ENCODE peak calls at places on chromosomes 2 and 18, in seven cellular contexts. One of them, this sample, is unnamed.

GRCh38 chr2:61911510-61911909 is 6.0 kb downstream of the COMMD1 start:
- DNase-seq in fibroblast of mammary gland: peak; percentile 6
- DNase-seq in hepatocyte: no peak
- DNase-seq in K562: no peak
- DNase-seq in GM23338: peak; percentile 51
- DNase-seq in A549: peak; percentile 52
- DNase-seq in IMR-90: peak; percentile 4
- DNase-seq in this sample: no peak

GRCh38 chr18:74126684-74127482 is 20.8 kb downstream of the FBXO15 start:
- DNase-seq in fibroblast of mammary gland: no peak
- DNase-seq in hepatocyte: no peak
- DNase-seq in K562: no peak
- DNase-seq in GM23338: no peak
- DNase-seq in A549: no peak
- DNase-seq in IMR-90: no peak
- DNase-seq in this sample: no peak

GRCh38 chr2:223820549-223820948 is 16.8 kb downstream of the AP1S3 start:
- DNase-seq in fibroblast of mammary gland: no peak
- DNase-seq in hepatocyte: no peak
- DNase-seq in K562: no peak
- DNase-seq in GM23338: no peak
- DNase-seq in A549: no peak
- DNase-seq in IMR-90: no peak
- DNase-seq in this sample: no peak

GRCh38 chr2:68905116-68905515 is 33.9 kb upstream of the BMP10 start:
- DNase-seq in fibroblast of mammary gland: no peak
- DNase-seq in hepatocyte: no peak
- DNase-seq in K562: no peak
- DNase-seq in GM23338: no peak
- DNase-seq in A549: no peak
- DNase-seq in IMR-90: peak; percentile 67
- DNase-seq in this sample: no peak

GRCh38 chr2:42908538-42909200 is 116.3 kb upstream of the HAAO start:
- DNase-seq in fibroblast of mammary gland: no peak
- DNase-seq in hepatocyte: no peak
- DNase-seq in K562: no peak
- DNase-seq in GM23338: no peak
- DNase-seq in A549: no peak
- DNase-seq in IMR-90: peak; percentile 27
- DNase-seq in this sample: no peak

GRCh38 chr2:16281451-16282330 is 341.3 kb downstream of the MYCN start:
- DNase-seq in fibroblast of mammary gland: no peak
- DNase-seq in hepatocyte: peak; percentile 78
- DNase-seq in K562: peak; percentile 27
- DNase-seq in GM23338: peak; percentile 86
- DNase-seq in A549: peak; percentile 51
- DNase-seq in IMR-90: no peak
- DNase-seq in this sample: no peak

GRCh38 chr18:48428494-48429177 is 19.5 kb upstream of the ZBTB7C start:
- DNase-seq in fibroblast of mammary gland: peak; percentile 32
- DNase-seq in hepatocyte: no peak
- DNase-seq in K562: no peak
- DNase-seq in GM23338: peak; percentile 42
- DNase-seq in A549: no peak
- DNase-seq in IMR-90: no peak
- DNase-seq in this sample: no peak

GRCh38 chr2:238139141-238139840 is 823 bp downstream of the KLHL30 start:
- DNase-seq in fibroblast of mammary gland: no peak
- DNase-seq in hepatocyte: no peak
- DNase-seq in K562: peak; percentile 82
- DNase-seq in GM23338: peak; percentile 62
- DNase-seq in A549: no peak
- DNase-seq in IMR-90: no peak
- DNase-seq in this sample: no peak

GRCh38 chr2:47014564-47015051 is 99.0 kb upstream of the MCFD2 start:
- DNase-seq in fibroblast of mammary gland: no peak
- DNase-seq in hepatocyte: no peak
- DNase-seq in K562: no peak
- DNase-seq in GM23338: no peak
- DNase-seq in A549: no peak
- DNase-seq in IMR-90: no peak
- DNase-seq in this sample: no peak

GRCh38 chr2:95029898-95030341 is 4.4 kb downstream of the MAL start:
- DNase-seq in fibroblast of mammary gland: no peak
- DNase-seq in hepatocyte: no peak
- DNase-seq in K562: no peak
- DNase-seq in GM23338: no peak
- DNase-seq in A549: no peak
- DNase-seq in IMR-90: no peak
- DNase-seq in this sample: no peak

GRCh38 chr2:128307595-128307994 is 11.1 kb downstream of the HS6ST1 start:
- DNase-seq in fibroblast of mammary gland: no peak
- DNase-seq in hepatocyte: no peak
- DNase-seq in K562: no peak
- DNase-seq in GM23338: no peak
- DNase-seq in A549: no peak
- DNase-seq in IMR-90: no peak
- DNase-seq in this sample: no peak

GRCh38 chr2:101089942-101090799 is 61.0 kb downstream of the TBC1D8 start:
- DNase-seq in fibroblast of mammary gland: no peak
- DNase-seq in hepatocyte: no peak
- DNase-seq in K562: no peak
- DNase-seq in GM23338: no peak
- DNase-seq in A549: no peak
- DNase-seq in IMR-90: no peak
- DNase-seq in this sample: no peak

GRCh38 chr2:108637304-108637669 is 82.0 kb upstream of the RANBP2 start:
- DNase-seq in fibroblast of mammary gland: peak; percentile 96
- DNase-seq in hepatocyte: peak; percentile 73
- DNase-seq in K562: peak; percentile 78
- DNase-seq in GM23338: no peak
- DNase-seq in A549: peak; percentile 32
- DNase-seq in IMR-90: peak; percentile 96
- DNase-seq in this sample: no peak

GRCh38 chr2:33633295-33633694 is 34.2 kb upstream of the FAM98A start:
- DNase-seq in fibroblast of mammary gland: no peak
- DNase-seq in hepatocyte: no peak
- DNase-seq in K562: no peak
- DNase-seq in GM23338: no peak
- DNase-seq in A549: no peak
- DNase-seq in IMR-90: no peak
- DNase-seq in this sample: peak; percentile 44

GRCh38 chr2:43819489-43820163 is 19.0 kb downstream of the ABCG5 start:
- DNase-seq in fibroblast of mammary gland: no peak
- DNase-seq in hepatocyte: no peak
- DNase-seq in K562: no peak
- DNase-seq in GM23338: no peak
- DNase-seq in A549: no peak
- DNase-seq in IMR-90: no peak
- DNase-seq in this sample: no peak

GRCh38 chr2:191233533-191233932 is 11.7 kb upstream of the MYO1B start:
- DNase-seq in fibroblast of mammary gland: no peak
- DNase-seq in hepatocyte: no peak
- DNase-seq in K562: no peak
- DNase-seq in GM23338: no peak
- DNase-seq in A549: no peak
- DNase-seq in IMR-90: no peak
- DNase-seq in this sample: no peak

GRCh38 chr2:191228861-191229260 is 16.3 kb upstream of the MYO1B start:
- DNase-seq in fibroblast of mammary gland: no peak
- DNase-seq in hepatocyte: no peak
- DNase-seq in K562: no peak
- DNase-seq in GM23338: no peak
- DNase-seq in A549: no peak
- DNase-seq in IMR-90: no peak
- DNase-seq in this sample: no peak

GRCh38 chr2:191230174-191230573 is 15.0 kb upstream of the MYO1B start:
- DNase-seq in fibroblast of mammary gland: peak; percentile 96
- DNase-seq in hepatocyte: no peak
- DNase-seq in K562: no peak
- DNase-seq in GM23338: no peak
- DNase-seq in A549: no peak
- DNase-seq in IMR-90: peak; percentile 93
- DNase-seq in this sample: no peak

GRCh38 chr2:191234456-191234855 is 10.7 kb upstream of the MYO1B start:
- DNase-seq in fibroblast of mammary gland: no peak
- DNase-seq in hepatocyte: no peak
- DNase-seq in K562: no peak
- DNase-seq in GM23338: no peak
- DNase-seq in A549: no peak
- DNase-seq in IMR-90: no peak
- DNase-seq in this sample: no peak

DNA sequence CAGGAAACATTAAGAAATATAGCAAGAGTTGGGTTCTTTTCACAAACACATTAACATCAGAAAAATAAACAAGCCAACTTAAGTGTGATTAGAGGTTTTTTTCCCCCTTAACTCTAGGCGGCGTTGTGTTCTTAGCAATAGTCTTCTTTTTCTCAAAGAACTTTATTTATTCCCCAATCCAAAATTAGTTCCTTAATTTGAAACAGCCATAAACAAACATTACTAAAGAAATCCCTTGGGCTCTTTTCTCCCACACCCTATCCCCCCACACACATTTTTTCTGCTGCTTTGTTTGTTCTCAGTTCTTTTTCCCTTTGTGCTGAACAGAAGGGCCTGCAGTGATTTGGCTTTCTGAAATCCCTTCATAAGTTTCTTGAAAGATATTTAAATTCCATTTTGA is 13.2 kb upstream of the MYO1B start:
- DNase-seq in fibroblast of mammary gland: peak; percentile 84
- DNase-seq in hepatocyte: peak; percentile 42
- DNase-seq in K562: no peak
- DNase-seq in GM23338: peak; percentile 64
- DNase-seq in A549: no peak
- DNase-seq in IMR-90: peak; percentile 48
- DNase-seq in this sample: no peak
- TF ChIP-seq CTCF in fibroblast of mammary gland: peak; percentile 74
- TF ChIP-seq CTCF in hepatocyte: peak; percentile 60
- TF ChIP-seq CTCF in K562: peak; percentile 7
- TF ChIP-seq CTCF in GM23338: peak; percentile 70
- TF ChIP-seq CTCF in A549: peak; percentile 41
- TF ChIP-seq CTCF in IMR-90: peak; percentile 60
- TF ChIP-seq CTCF in this sample: peak; percentile 61

GRCh38 chr2:142545036-142545435 is 332.4 kb upstream of the KYNU start:
- DNase-seq in fibroblast of mammary gland: no peak
- DNase-seq in hepatocyte: no peak
- DNase-seq in K562: no peak
- DNase-seq in GM23338: no peak
- DNase-seq in A549: no peak
- DNase-seq in IMR-90: no peak
- DNase-seq in this sample: no peak
- H3K4me3 ChIP-seq in fibroblast of mammary gland: no peak overlapping the region
- H3K4me3 ChIP-seq in hepatocyte: no peak overlapping the region
- H3K4me3 ChIP-seq in K562: no peak overlapping the region
- H3K4me3 ChIP-seq in GM23338: no peak overlapping the region
- H3K4me3 ChIP-seq in A549: no peak overlapping the region
- H3K4me3 ChIP-seq in IMR-90: no peak overlapping the region
- H3K4me3 ChIP-seq in this sample: no peak overlapping the region

DNA sequence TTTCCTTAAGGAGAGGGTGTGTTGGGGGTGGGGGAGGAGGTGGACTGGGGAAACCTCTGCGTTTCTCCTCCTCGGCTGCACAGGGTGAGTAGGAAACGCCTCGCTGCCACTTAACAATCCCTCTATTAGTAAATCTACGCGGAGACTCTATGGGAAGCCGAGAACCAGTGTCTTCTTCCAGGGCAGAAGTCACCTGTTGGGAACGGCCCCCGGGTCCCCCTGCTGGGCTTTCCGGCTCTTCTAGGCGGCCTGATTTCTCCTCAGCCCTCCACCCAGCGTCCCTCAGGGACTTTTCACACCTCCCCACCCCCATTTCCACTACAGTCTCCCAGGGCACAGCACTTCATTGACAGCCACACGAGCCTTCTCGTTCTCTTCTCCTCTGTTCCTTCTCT is 2.1 kb upstream of the SP9 start:
- DNase-seq in fibroblast of mammary gland: no peak
- DNase-seq in hepatocyte: no peak
- DNase-seq in K562: peak; percentile 35
- DNase-seq in GM23338: peak; percentile 82
- DNase-seq in A549: peak; percentile 44
- DNase-seq in IMR-90: no peak
- DNase-seq in this sample: no peak
- TF ChIP-seq CTCF in fibroblast of mammary gland: no peak
- TF ChIP-seq CTCF in hepatocyte: no peak
- TF ChIP-seq CTCF in K562: peak; percentile 28
- TF ChIP-seq CTCF in GM23338: peak; percentile 30
- TF ChIP-seq CTCF in A549: peak; percentile 11
- TF ChIP-seq CTCF in IMR-90: no peak
- TF ChIP-seq CTCF in this sample: no peak

GRCh38 chr2:74372674-74373073 is 7.4 kb downstream of the DCTN1 start:
- DNase-seq in fibroblast of mammary gland: no peak
- DNase-seq in hepatocyte: no peak
- DNase-seq in K562: no peak
- DNase-seq in GM23338: no peak
- DNase-seq in A549: no peak
- DNase-seq in IMR-90: no peak
- DNase-seq in this sample: no peak

GRCh38 chr2:74375838-74376237 is 4.3 kb downstream of the DCTN1 start:
- DNase-seq in fibroblast of mammary gland: no peak
- DNase-seq in hepatocyte: no peak
- DNase-seq in K562: no peak
- DNase-seq in GM23338: no peak
- DNase-seq in A549: no peak
- DNase-seq in IMR-90: no peak
- DNase-seq in this sample: no peak

GRCh38 chr2:74373189-74373588 is 6.9 kb downstream of the DCTN1 start:
- DNase-seq in fibroblast of mammary gland: peak; percentile 66
- DNase-seq in hepatocyte: peak; percentile 41
- DNase-seq in K562: peak; percentile 38
- DNase-seq in GM23338: peak; percentile 39
- DNase-seq in A549: peak; percentile 19
- DNase-seq in IMR-90: no peak
- DNase-seq in this sample: no peak

GRCh38 chr2:74374509-74375205 is 5.5 kb downstream of the DCTN1 start:
- DNase-seq in fibroblast of mammary gland: peak; percentile 81
- DNase-seq in hepatocyte: peak; percentile 89
- DNase-seq in K562: peak; percentile 90
- DNase-seq in GM23338: peak; percentile 95
- DNase-seq in A549: peak; percentile 7
- DNase-seq in IMR-90: peak; percentile 72
- DNase-seq in this sample: no peak

DNA sequence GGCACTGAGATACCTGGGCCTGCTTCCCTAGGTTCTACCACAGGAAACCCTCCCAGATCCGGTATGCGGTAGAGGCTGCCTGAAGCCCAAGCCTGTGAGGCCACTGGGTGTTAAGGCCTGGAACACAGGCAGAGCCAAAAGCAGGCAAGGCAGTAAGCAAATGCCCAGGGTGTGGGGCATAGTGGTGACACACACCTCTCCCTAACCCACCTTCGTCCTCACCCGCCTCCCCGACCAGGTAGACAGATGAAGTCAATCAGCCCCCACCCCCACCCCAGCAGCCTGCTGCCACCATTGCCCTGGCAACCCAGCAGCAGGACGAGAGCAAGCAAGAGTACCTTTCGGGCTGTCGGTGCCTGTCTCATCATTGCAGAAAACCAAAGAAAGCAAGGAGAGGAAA is 6.1 kb downstream of the DCTN1 start:
- DNase-seq in fibroblast of mammary gland: no peak
- DNase-seq in hepatocyte: no peak
- DNase-seq in K562: no peak
- DNase-seq in GM23338: peak; percentile 19
- DNase-seq in A549: no peak
- DNase-seq in IMR-90: no peak
- DNase-seq in this sample: no peak
- H3K4me3 ChIP-seq in fibroblast of mammary gland: peak overlapping the region; percentile 29
- H3K4me3 ChIP-seq in hepatocyte: no peak overlapping the region
- H3K4me3 ChIP-seq in K562: no peak overlapping the region
- H3K4me3 ChIP-seq in GM23338: peak overlapping the region; percentile 59
- H3K4me3 ChIP-seq in A549: no peak overlapping the region
- H3K4me3 ChIP-seq in IMR-90: no peak overlapping the region
- H3K4me3 ChIP-seq in this sample: no peak overlapping the region

GRCh38 chr2:45014016-45014702 is 4.9 kb upstream of the SIX2 start:
- DNase-seq in fibroblast of mammary gland: peak; percentile 70
- DNase-seq in hepatocyte: peak; percentile 71
- DNase-seq in K562: peak; percentile 64
- DNase-seq in GM23338: peak; percentile 85
- DNase-seq in A549: peak; percentile 88
- DNase-seq in IMR-90: no peak
- DNase-seq in this sample: no peak
- TF ChIP-seq CTCF in fibroblast of mammary gland: no peak
- TF ChIP-seq CTCF in hepatocyte: peak; percentile 66
- TF ChIP-seq CTCF in K562: peak; percentile 55
- TF ChIP-seq CTCF in GM23338: peak; percentile 70
- TF ChIP-seq CTCF in A549: peak; percentile 98
- TF ChIP-seq CTCF in IMR-90: peak; percentile 44
- TF ChIP-seq CTCF in this sample: no peak